ENCODE peak calls at places on chromosome 18, in eight cellular contexts. One of them, this sample, is unnamed.

GRCh38 chr18:27763936-27764335 is 413.0 kb downstream of the CDH2 start:
- DNase-seq in PC-3: no peak
- DNase-seq in MM.1S: no peak
- DNase-seq in HCT116: no peak
- DNase-seq in neural progenitor cell: no peak
- DNase-seq in SK-N-SH: no peak
- DNase-seq in hepatocyte: no peak
- DNase-seq in GM23338: no peak
- DNase-seq in this sample: no peak

GRCh38 chr18:5424903-5425302 is 118.9 kb downstream of the EPB41L3 start:
- DNase-seq in PC-3: peak; percentile 51
- DNase-seq in MM.1S: peak; percentile 59
- DNase-seq in HCT116: no peak
- DNase-seq in neural progenitor cell: peak; percentile 66
- DNase-seq in SK-N-SH: no peak
- DNase-seq in hepatocyte: peak; percentile 62
- DNase-seq in GM23338: peak; percentile 71
- DNase-seq in this sample: peak; percentile 62

GRCh38 chr18:37419272-37419671 is 146.3 kb downstream of the CELF4 start:
- DNase-seq in PC-3: peak; percentile 30
- DNase-seq in MM.1S: no peak
- DNase-seq in HCT116: no peak
- DNase-seq in neural progenitor cell: no peak
- DNase-seq in SK-N-SH: no peak
- DNase-seq in hepatocyte: no peak
- DNase-seq in GM23338: peak; percentile 47
- DNase-seq in this sample: no peak

GRCh38 chr18:57998461-57998860 is 45.6 kb upstream of the NEDD4L start:
- DNase-seq in PC-3: peak; percentile 83
- DNase-seq in MM.1S: no peak
- DNase-seq in HCT116: no peak
- DNase-seq in neural progenitor cell: no peak
- DNase-seq in SK-N-SH: no peak
- DNase-seq in hepatocyte: no peak
- DNase-seq in GM23338: no peak
- DNase-seq in this sample: no peak

GRCh38 chr18:26710460-26711096 is 154.9 kb downstream of the AQP4 start:
- DNase-seq in PC-3: no peak
- DNase-seq in MM.1S: peak; percentile 94
- DNase-seq in HCT116: no peak
- DNase-seq in neural progenitor cell: no peak
- DNase-seq in SK-N-SH: no peak
- DNase-seq in hepatocyte: no peak
- DNase-seq in GM23338: no peak
- DNase-seq in this sample: peak; percentile 5

GRCh38 chr18:69044215-69044614 is 246.3 kb downstream of the CCDC102B start:
- DNase-seq in PC-3: no peak
- DNase-seq in MM.1S: no peak
- DNase-seq in HCT116: no peak
- DNase-seq in neural progenitor cell: no peak
- DNase-seq in SK-N-SH: no peak
- DNase-seq in hepatocyte: no peak
- DNase-seq in GM23338: no peak
- DNase-seq in this sample: no peak

GRCh38 chr18:9854801-9855676 is 30.7 kb upstream of the TXNDC2 start:
- DNase-seq in PC-3: no peak
- DNase-seq in MM.1S: no peak
- DNase-seq in HCT116: no peak
- DNase-seq in neural progenitor cell: no peak
- DNase-seq in SK-N-SH: no peak
- DNase-seq in hepatocyte: peak; percentile 23
- DNase-seq in GM23338: no peak
- DNase-seq in this sample: no peak

GRCh38 chr18:69590150-69590549 is 189.5 kb downstream of the DOK6 start:
- DNase-seq in PC-3: peak; percentile 17
- DNase-seq in MM.1S: no peak
- DNase-seq in HCT116: no peak
- DNase-seq in neural progenitor cell: no peak
- DNase-seq in SK-N-SH: no peak
- DNase-seq in hepatocyte: no peak
- DNase-seq in GM23338: no peak
- DNase-seq in this sample: no peak

GRCh38 chr18:7955175-7955574 is 388.1 kb downstream of the PTPRM start:
- DNase-seq in PC-3: no peak
- DNase-seq in MM.1S: no peak
- DNase-seq in HCT116: no peak
- DNase-seq in neural progenitor cell: no peak
- DNase-seq in SK-N-SH: no peak
- DNase-seq in hepatocyte: no peak
- DNase-seq in GM23338: no peak
- DNase-seq in this sample: no peak

GRCh38 chr18:7954229-7954628 is 387.1 kb downstream of the PTPRM start:
- DNase-seq in PC-3: peak; percentile 9
- DNase-seq in MM.1S: no peak
- DNase-seq in HCT116: no peak
- DNase-seq in neural progenitor cell: no peak
- DNase-seq in SK-N-SH: no peak
- DNase-seq in hepatocyte: no peak
- DNase-seq in GM23338: no peak
- DNase-seq in this sample: no peak

GRCh38 chr18:7957297-7957696 is 390.2 kb downstream of the PTPRM start:
- DNase-seq in PC-3: no peak
- DNase-seq in MM.1S: no peak
- DNase-seq in HCT116: no peak
- DNase-seq in neural progenitor cell: no peak
- DNase-seq in SK-N-SH: no peak
- DNase-seq in hepatocyte: no peak
- DNase-seq in GM23338: no peak
- DNase-seq in this sample: no peak

GRCh38 chr18:7958081-7958896 is 391.2 kb downstream of the PTPRM start:
- DNase-seq in PC-3: peak; percentile 74
- DNase-seq in MM.1S: peak; percentile 49
- DNase-seq in HCT116: no peak
- DNase-seq in neural progenitor cell: no peak
- DNase-seq in SK-N-SH: no peak
- DNase-seq in hepatocyte: no peak
- DNase-seq in GM23338: no peak
- DNase-seq in this sample: no peak

DNA sequence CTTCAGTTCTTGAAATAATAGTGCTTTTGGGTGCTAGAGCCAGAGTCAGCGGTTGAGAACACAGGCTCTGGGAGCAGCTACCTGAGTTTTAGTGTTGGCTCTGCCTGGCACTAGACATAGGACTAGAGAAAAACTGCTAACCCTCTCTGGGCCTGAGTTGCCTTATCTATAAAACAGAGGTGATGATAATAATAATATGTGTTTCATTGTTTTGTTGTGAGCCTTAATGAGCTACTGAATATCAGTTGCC is 391.7 kb downstream of the PTPRM start:
- DNase-seq in PC-3: no peak
- DNase-seq in MM.1S: peak; percentile 33
- DNase-seq in HCT116: no peak
- DNase-seq in neural progenitor cell: no peak
- DNase-seq in SK-N-SH: no peak
- DNase-seq in hepatocyte: no peak
- DNase-seq in GM23338: no peak
- DNase-seq in this sample: no peak
- H3K4me3 ChIP-seq in PC-3: peak overlapping the region; percentile 59
- H3K4me3 ChIP-seq in MM.1S: peak overlapping the region; percentile 42
- H3K4me3 ChIP-seq in HCT116: no peak overlapping the region
- H3K4me3 ChIP-seq in neural progenitor cell: no peak overlapping the region
- H3K4me3 ChIP-seq in SK-N-SH: no peak overlapping the region
- H3K4me3 ChIP-seq in hepatocyte: no peak overlapping the region
- H3K4me3 ChIP-seq in GM23338: no peak overlapping the region
- H3K4me3 ChIP-seq in this sample: no peak overlapping the region

GRCh38 chr18:32889620-32890593 is 117.1 kb upstream of the KLHL14 start:
- DNase-seq in PC-3: no peak
- DNase-seq in MM.1S: no peak
- DNase-seq in HCT116: no peak
- DNase-seq in neural progenitor cell: peak; percentile 66
- DNase-seq in SK-N-SH: no peak
- DNase-seq in hepatocyte: no peak
- DNase-seq in GM23338: peak; percentile 51
- DNase-seq in this sample: no peak

GRCh38 chr18:32888311-32888710 is 115.5 kb upstream of the KLHL14 start:
- DNase-seq in PC-3: no peak
- DNase-seq in MM.1S: no peak
- DNase-seq in HCT116: no peak
- DNase-seq in neural progenitor cell: no peak
- DNase-seq in SK-N-SH: no peak
- DNase-seq in hepatocyte: peak; percentile 20
- DNase-seq in GM23338: no peak
- DNase-seq in this sample: no peak

GRCh38 chr18:32879497-32879896 is 106.7 kb upstream of the KLHL14 start:
- DNase-seq in PC-3: no peak
- DNase-seq in MM.1S: no peak
- DNase-seq in HCT116: no peak
- DNase-seq in neural progenitor cell: peak; percentile 79
- DNase-seq in SK-N-SH: no peak
- DNase-seq in hepatocyte: no peak
- DNase-seq in GM23338: peak; percentile 60
- DNase-seq in this sample: no peak

GRCh38 chr18:32881009-32881408 is 108.2 kb upstream of the KLHL14 start:
- DNase-seq in PC-3: no peak
- DNase-seq in MM.1S: no peak
- DNase-seq in HCT116: no peak
- DNase-seq in neural progenitor cell: no peak
- DNase-seq in SK-N-SH: no peak
- DNase-seq in hepatocyte: no peak
- DNase-seq in GM23338: no peak
- DNase-seq in this sample: peak; percentile 10

DNA sequence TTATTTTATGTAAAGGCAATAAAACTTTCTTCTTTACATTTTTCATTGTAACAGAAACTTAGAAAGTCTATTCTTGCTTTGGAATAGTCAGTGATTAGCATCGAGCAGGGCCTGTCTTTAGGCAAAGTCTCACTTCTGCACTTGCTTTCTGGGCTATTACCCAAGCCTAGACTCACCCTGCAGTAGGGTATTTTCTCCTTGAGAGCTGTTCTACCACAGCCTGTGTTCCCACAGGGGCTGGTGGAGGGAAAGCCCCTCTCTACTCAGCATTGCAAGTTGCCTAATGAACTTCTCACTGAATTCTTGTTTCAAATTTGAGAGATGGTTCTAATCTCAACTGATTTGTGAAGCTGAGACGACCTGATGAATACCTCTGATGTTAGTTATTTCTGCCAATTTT is 111.7 kb upstream of the KLHL14 start:
- DNase-seq in PC-3: no peak
- DNase-seq in MM.1S: peak; percentile 15
- DNase-seq in HCT116: no peak
- DNase-seq in neural progenitor cell: no peak
- DNase-seq in SK-N-SH: no peak
- DNase-seq in hepatocyte: no peak
- DNase-seq in GM23338: no peak
- DNase-seq in this sample: no peak
- TF ChIP-seq EZH2phosphoT487 in PC-3: no peak
- TF ChIP-seq EZH2phosphoT487 in MM.1S: no peak
- TF ChIP-seq EZH2phosphoT487 in HCT116: no peak
- TF ChIP-seq EZH2phosphoT487 in neural progenitor cell: no peak
- TF ChIP-seq EZH2phosphoT487 in SK-N-SH: no peak
- TF ChIP-seq EZH2phosphoT487 in hepatocyte: no peak
- TF ChIP-seq EZH2phosphoT487 in GM23338: no peak
- TF ChIP-seq EZH2phosphoT487 in this sample: no peak

GRCh38 chr18:46071615-46071893 is 506 bp downstream of the PSTPIP2 start:
- DNase-seq in PC-3: no peak
- DNase-seq in MM.1S: no peak
- DNase-seq in HCT116: no peak
- DNase-seq in neural progenitor cell: peak; percentile 26
- DNase-seq in SK-N-SH: no peak
- DNase-seq in hepatocyte: no peak
- DNase-seq in GM23338: peak; percentile 28
- DNase-seq in this sample: no peak

GRCh38 chr18:46072959-46073358 is 899 bp upstream of the PSTPIP2 start:
- DNase-seq in PC-3: no peak
- DNase-seq in MM.1S: no peak
- DNase-seq in HCT116: no peak
- DNase-seq in neural progenitor cell: no peak
- DNase-seq in SK-N-SH: no peak
- DNase-seq in hepatocyte: no peak
- DNase-seq in GM23338: no peak
- DNase-seq in this sample: no peak

GRCh38 chr18:46070683-46071614 is 1.1 kb downstream of the PSTPIP2 start:
- DNase-seq in PC-3: no peak
- DNase-seq in MM.1S: no peak
- DNase-seq in HCT116: no peak
- DNase-seq in neural progenitor cell: no peak
- DNase-seq in SK-N-SH: peak; percentile 25
- DNase-seq in hepatocyte: no peak
- DNase-seq in GM23338: peak; percentile 8
- DNase-seq in this sample: no peak

GRCh38 chr18:46073474-46074331 is 1.6 kb upstream of the PSTPIP2 start:
- DNase-seq in PC-3: peak; percentile 85
- DNase-seq in MM.1S: peak; percentile 62
- DNase-seq in HCT116: peak; percentile 51
- DNase-seq in neural progenitor cell: peak; percentile 67
- DNase-seq in SK-N-SH: peak; percentile 57
- DNase-seq in hepatocyte: peak; percentile 79
- DNase-seq in GM23338: peak; percentile 82
- DNase-seq in this sample: peak; percentile 29

DNA sequence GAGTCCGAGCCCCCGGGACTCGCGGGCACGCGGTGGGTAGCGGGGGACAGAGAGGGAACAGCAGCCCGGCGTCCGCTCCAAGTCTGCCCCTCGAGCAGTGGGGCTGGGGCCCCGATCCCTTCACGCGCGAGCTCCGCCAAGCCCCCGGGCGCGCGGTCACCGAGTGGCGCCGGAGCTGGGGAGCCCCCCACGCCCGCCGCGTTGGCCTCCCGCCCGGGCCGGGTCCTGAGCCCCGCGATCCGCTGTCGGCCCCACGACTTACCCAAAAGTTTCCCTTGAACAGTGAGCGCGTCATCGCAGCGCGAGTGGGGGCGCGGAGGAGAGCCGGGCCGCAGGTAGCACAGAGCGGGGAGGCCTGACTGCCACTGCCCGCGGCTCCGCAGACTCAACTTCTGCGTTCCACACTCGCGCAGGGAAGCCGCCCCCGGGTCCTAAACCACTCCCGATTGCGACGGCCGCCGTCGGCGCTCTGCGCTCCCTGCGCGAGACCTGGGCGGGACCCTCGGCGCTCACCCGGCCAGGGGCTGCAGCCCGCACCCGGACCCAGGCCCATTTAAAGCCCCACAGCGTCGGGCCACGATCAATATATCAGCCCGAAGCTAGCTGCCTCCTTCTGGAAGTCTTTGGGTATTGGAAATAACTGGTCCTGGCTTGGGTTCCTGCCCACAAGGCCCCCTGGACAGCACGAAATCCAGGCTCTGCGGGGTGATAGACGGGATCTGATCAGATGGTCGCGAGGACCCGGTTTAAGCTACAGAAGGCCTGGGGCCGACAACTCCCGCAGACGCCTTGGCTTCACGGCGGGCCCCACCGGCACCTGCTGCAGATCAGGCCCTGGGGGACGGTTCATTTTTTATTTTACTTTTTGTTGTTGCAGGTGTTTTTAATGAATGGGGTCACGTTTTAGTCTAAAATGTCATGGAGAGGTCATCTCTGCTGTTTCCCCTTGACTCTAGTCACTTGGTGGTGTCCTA is at the start of gene PSTPIP2:
- DNase-seq in PC-3: no peak
- DNase-seq in MM.1S: no peak
- DNase-seq in HCT116: peak; percentile 22
- DNase-seq in neural progenitor cell: peak; percentile 72
- DNase-seq in SK-N-SH: peak; percentile 84
- DNase-seq in hepatocyte: peak; percentile 82
- DNase-seq in GM23338: peak; percentile 72
- DNase-seq in this sample: no peak
- H3K4me3 ChIP-seq in PC-3: peak within 1 kb of the TSS; percentile 44
- H3K4me3 ChIP-seq in MM.1S: peak within 1 kb of the TSS; percentile 65
- H3K4me3 ChIP-seq in HCT116: peak within 1 kb of the TSS; percentile 78
- H3K4me3 ChIP-seq in neural progenitor cell: peak within 1 kb of the TSS; percentile 76
- H3K4me3 ChIP-seq in SK-N-SH: peak within 1 kb of the TSS; percentile 86
- H3K4me3 ChIP-seq in hepatocyte: peak within 1 kb of the TSS; percentile 95
- H3K4me3 ChIP-seq in GM23338: peak within 1 kb of the TSS; percentile 81
- H3K4me3 ChIP-seq in this sample: no peak within 1 kb of the TSS

DNA sequence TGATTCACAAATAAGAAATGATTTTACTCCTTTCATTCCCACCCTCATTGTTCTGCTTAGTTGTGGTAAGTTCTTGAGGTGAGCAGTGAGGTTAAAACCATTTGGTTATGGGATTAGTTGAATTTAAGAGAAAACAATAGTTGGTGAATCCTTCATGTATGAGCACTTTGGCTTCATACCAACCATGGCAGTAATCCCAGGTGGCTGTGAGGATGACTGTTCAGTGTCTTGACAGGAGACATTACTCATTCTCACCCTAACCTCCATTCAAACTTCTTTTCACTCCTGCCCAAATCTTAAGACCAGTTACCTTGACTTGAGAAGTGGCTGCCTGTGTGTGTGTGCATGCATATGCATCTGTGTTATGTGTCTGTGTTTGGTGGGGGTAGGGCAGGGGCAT is 143.1 kb downstream of the SETBP1 start:
- DNase-seq in PC-3: peak; percentile 75
- DNase-seq in MM.1S: no peak
- DNase-seq in HCT116: no peak
- DNase-seq in neural progenitor cell: no peak
- DNase-seq in SK-N-SH: no peak
- DNase-seq in hepatocyte: no peak
- DNase-seq in GM23338: no peak
- DNase-seq in this sample: no peak
- TF ChIP-seq EZH2phosphoT487 in PC-3: no peak
- TF ChIP-seq EZH2phosphoT487 in MM.1S: no peak
- TF ChIP-seq EZH2phosphoT487 in HCT116: no peak
- TF ChIP-seq EZH2phosphoT487 in neural progenitor cell: no peak
- TF ChIP-seq EZH2phosphoT487 in SK-N-SH: no peak
- TF ChIP-seq EZH2phosphoT487 in hepatocyte: no peak
- TF ChIP-seq EZH2phosphoT487 in GM23338: no peak
- TF ChIP-seq EZH2phosphoT487 in this sample: no peak

This sample was measured in OCI-LY7.